ENCODE peak calls at places on chromosomes 11 and 22, in eight cellular contexts. One of them, this sample, is unnamed.

GRCh38 chr11:103875855-103876510 is 160.5 kb upstream of the DDI1 start:
- DNase-seq in CD8-positive, alpha-beta memory T cell: no peak
- DNase-seq in stomach: no peak
- DNase-seq in upper lobe of right lung: no peak
- DNase-seq in CD4-positive, alpha-beta memory T cell: no peak
- DNase-seq in uterus: no peak
- DNase-seq in cardiac muscle cell: no peak
- DNase-seq in heart left ventricle: no peak
- DNase-seq in this sample: no peak

GRCh38 chr11:104968365-104968855 is at the start of gene CASP4:
- DNase-seq in uterus: peak; percentile 30
- DNase-seq in cardiac muscle cell: no peak
- DNase-seq in CD8-positive, alpha-beta memory T cell: peak; percentile 55
- DNase-seq in upper lobe of right lung: no peak
- DNase-seq in CD4-positive, alpha-beta memory T cell: no peak
- DNase-seq in heart left ventricle: no peak
- DNase-seq in stomach: no peak
- DNase-seq in this sample: no peak

GRCh38 chr11:13030857-13031256 is 21.7 kb downstream of the RASSF10 start:
- DNase-seq in heart left ventricle: peak; percentile 66
- DNase-seq in CD4-positive, alpha-beta memory T cell: no peak
- DNase-seq in cardiac muscle cell: peak; percentile 36
- DNase-seq in stomach: peak; percentile 95
- DNase-seq in CD8-positive, alpha-beta memory T cell: no peak
- DNase-seq in uterus: peak; percentile 32
- DNase-seq in upper lobe of right lung: peak; percentile 73
- DNase-seq in this sample: no peak

GRCh38 chr11:9573775-9574555 is 495 bp downstream of the WEE1 start:
- DNase-seq in cardiac muscle cell: peak; percentile 55
- DNase-seq in stomach: peak; percentile 31
- DNase-seq in uterus: no peak
- DNase-seq in CD4-positive, alpha-beta memory T cell: peak; percentile 53
- DNase-seq in heart left ventricle: peak; percentile 35
- DNase-seq in upper lobe of right lung: peak; percentile 76
- DNase-seq in CD8-positive, alpha-beta memory T cell: no peak
- DNase-seq in this sample: no peak

GRCh38 chr11:111585371-111585770 is 16.9 kb upstream of the SIK2 start:
- DNase-seq in CD4-positive, alpha-beta memory T cell: no peak
- DNase-seq in uterus: no peak
- DNase-seq in heart left ventricle: no peak
- DNase-seq in stomach: no peak
- DNase-seq in cardiac muscle cell: no peak
- DNase-seq in CD8-positive, alpha-beta memory T cell: no peak
- DNase-seq in upper lobe of right lung: no peak
- DNase-seq in this sample: no peak

GRCh38 chr11:61602775-61603569 is 22.1 kb upstream of the SYT7 start:
- DNase-seq in CD8-positive, alpha-beta memory T cell: no peak
- DNase-seq in CD4-positive, alpha-beta memory T cell: no peak
- DNase-seq in uterus: peak; percentile 90
- DNase-seq in stomach: peak; percentile 50
- DNase-seq in heart left ventricle: peak; percentile 86
- DNase-seq in upper lobe of right lung: peak; percentile 71
- DNase-seq in cardiac muscle cell: no peak
- DNase-seq in this sample: no peak

GRCh38 chr11:46640034-46640788 is 22.9 kb downstream of the ATG13 start:
- DNase-seq in upper lobe of right lung: no peak
- DNase-seq in cardiac muscle cell: no peak
- DNase-seq in stomach: no peak
- DNase-seq in heart left ventricle: no peak
- DNase-seq in CD4-positive, alpha-beta memory T cell: no peak
- DNase-seq in CD8-positive, alpha-beta memory T cell: no peak
- DNase-seq in uterus: no peak
- DNase-seq in this sample: no peak

GRCh38 chr22:46045459-46046298 is 68.7 kb upstream of the WNT7B start:
- DNase-seq in cardiac muscle cell: no peak
- DNase-seq in upper lobe of right lung: peak; percentile 70
- DNase-seq in CD4-positive, alpha-beta memory T cell: no peak
- DNase-seq in heart left ventricle: peak; percentile 70
- DNase-seq in stomach: peak; percentile 58
- DNase-seq in CD8-positive, alpha-beta memory T cell: no peak
- DNase-seq in uterus: peak; percentile 39
- DNase-seq in this sample: no peak

GRCh38 chr11:83715927-83716525 is 429.9 kb upstream of the CCDC90B start:
- DNase-seq in CD8-positive, alpha-beta memory T cell: no peak
- DNase-seq in stomach: no peak
- DNase-seq in uterus: no peak
- DNase-seq in heart left ventricle: no peak
- DNase-seq in CD4-positive, alpha-beta memory T cell: no peak
- DNase-seq in upper lobe of right lung: no peak
- DNase-seq in cardiac muscle cell: no peak
- DNase-seq in this sample: no peak

GRCh38 chr11:134576286-134576685 is 164.2 kb upstream of the B3GAT1 start:
- DNase-seq in upper lobe of right lung: no peak
- DNase-seq in CD4-positive, alpha-beta memory T cell: no peak
- DNase-seq in cardiac muscle cell: no peak
- DNase-seq in stomach: no peak
- DNase-seq in heart left ventricle: no peak
- DNase-seq in CD8-positive, alpha-beta memory T cell: no peak
- DNase-seq in uterus: no peak
- DNase-seq in this sample: no peak

GRCh38 chr11:71391352-71391751 is 56.8 kb downstream of the DHCR7 start:
- DNase-seq in CD4-positive, alpha-beta memory T cell: no peak
- DNase-seq in uterus: no peak
- DNase-seq in CD8-positive, alpha-beta memory T cell: no peak
- DNase-seq in cardiac muscle cell: no peak
- DNase-seq in stomach: no peak
- DNase-seq in heart left ventricle: no peak
- DNase-seq in upper lobe of right lung: no peak
- DNase-seq in this sample: no peak

GRCh38 chr11:76321340-76321739 is 59.6 kb downstream of the THAP12 start:
- DNase-seq in heart left ventricle: no peak
- DNase-seq in CD4-positive, alpha-beta memory T cell: no peak
- DNase-seq in uterus: no peak
- DNase-seq in CD8-positive, alpha-beta memory T cell: no peak
- DNase-seq in cardiac muscle cell: no peak
- DNase-seq in upper lobe of right lung: no peak
- DNase-seq in stomach: no peak
- DNase-seq in this sample: no peak

GRCh38 chr11:120894207-120894989 is 129.5 kb upstream of the TBCEL start:
- DNase-seq in stomach: no peak
- DNase-seq in uterus: no peak
- DNase-seq in upper lobe of right lung: no peak
- DNase-seq in heart left ventricle: no peak
- DNase-seq in CD8-positive, alpha-beta memory T cell: no peak
- DNase-seq in CD4-positive, alpha-beta memory T cell: no peak
- DNase-seq in cardiac muscle cell: no peak
- DNase-seq in this sample: no peak

GRCh38 chr22:23036684-23037428 is 33.5 kb upstream of the GNAZ start:
- DNase-seq in heart left ventricle: no peak
- DNase-seq in uterus: no peak
- DNase-seq in CD8-positive, alpha-beta memory T cell: no peak
- DNase-seq in cardiac muscle cell: no peak
- DNase-seq in CD4-positive, alpha-beta memory T cell: no peak
- DNase-seq in stomach: no peak
- DNase-seq in upper lobe of right lung: no peak
- DNase-seq in this sample: no peak

GRCh38 chr11:13117344-13117743 is 108.2 kb downstream of the RASSF10 start:
- DNase-seq in upper lobe of right lung: no peak
- DNase-seq in uterus: no peak
- DNase-seq in CD4-positive, alpha-beta memory T cell: no peak
- DNase-seq in cardiac muscle cell: no peak
- DNase-seq in CD8-positive, alpha-beta memory T cell: no peak
- DNase-seq in stomach: no peak
- DNase-seq in heart left ventricle: no peak
- DNase-seq in this sample: no peak

GRCh38 chr11:121898913-121899312 is 217.1 kb downstream of the BLID start:
- DNase-seq in CD4-positive, alpha-beta memory T cell: no peak
- DNase-seq in upper lobe of right lung: no peak
- DNase-seq in stomach: no peak
- DNase-seq in uterus: no peak
- DNase-seq in heart left ventricle: no peak
- DNase-seq in cardiac muscle cell: no peak
- DNase-seq in CD8-positive, alpha-beta memory T cell: no peak
- DNase-seq in this sample: no peak

GRCh38 chr22:47535681-47536080 is 773.2 kb downstream of the TBC1D22A start:
- DNase-seq in stomach: no peak
- DNase-seq in upper lobe of right lung: no peak
- DNase-seq in CD4-positive, alpha-beta memory T cell: no peak
- DNase-seq in uterus: no peak
- DNase-seq in cardiac muscle cell: no peak
- DNase-seq in heart left ventricle: no peak
- DNase-seq in CD8-positive, alpha-beta memory T cell: no peak
- DNase-seq in this sample: no peak
- H3K9me3 ChIP-seq in stomach: no peaks in the 10 kb centered on the region
- H3K9me3 ChIP-seq in upper lobe of right lung: no peaks in the 10 kb centered on the region
- H3K9me3 ChIP-seq in CD4-positive, alpha-beta memory T cell: no peaks in the 10 kb centered on the region
- H3K9me3 ChIP-seq in uterus: no peaks in the 10 kb centered on the region
- H3K9me3 ChIP-seq in cardiac muscle cell: no peaks in the 10 kb centered on the region
- H3K9me3 ChIP-seq in heart left ventricle: no peaks in the 10 kb centered on the region
- H3K9me3 ChIP-seq in CD8-positive, alpha-beta memory T cell: no peaks in the 10 kb centered on the region
- H3K9me3 ChIP-seq in this sample: no peaks in the 10 kb centered on the region

DNA sequence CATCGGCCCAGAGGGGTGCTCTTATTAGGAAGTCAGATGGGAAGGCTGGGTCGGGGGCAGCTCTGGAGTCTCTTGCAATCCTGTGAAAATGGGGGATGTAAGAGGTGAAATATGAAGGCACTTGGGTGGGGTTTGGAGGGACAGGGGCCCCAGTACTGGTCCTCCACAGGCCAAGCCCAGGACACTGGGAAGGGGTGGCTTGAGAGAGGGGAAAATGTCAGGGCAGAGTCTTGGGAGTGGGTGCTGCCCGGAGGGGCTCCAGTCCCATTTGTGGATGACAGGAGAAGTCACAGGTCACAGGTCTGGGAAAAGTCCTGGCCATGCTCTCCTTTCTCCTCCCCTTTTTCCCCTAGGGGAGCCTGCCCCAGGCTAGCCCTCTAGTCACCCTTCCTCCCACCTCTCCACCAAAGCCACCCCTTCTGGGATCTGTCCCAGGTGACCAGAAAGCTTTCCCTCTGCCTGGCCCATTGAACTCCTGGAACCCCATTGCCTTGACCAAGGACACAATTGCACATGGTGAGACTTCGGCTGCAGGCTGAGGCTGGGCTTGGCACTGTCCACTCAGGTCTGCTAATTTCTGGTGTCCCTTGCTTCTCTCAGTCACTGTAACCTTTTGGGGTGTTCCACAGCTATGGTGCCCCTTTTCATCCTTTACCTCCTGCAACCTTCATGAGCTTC is 1465.0 kb downstream of the TBC1D22A start:
- DNase-seq in upper lobe of right lung: no peak
- DNase-seq in uterus: no peak
- DNase-seq in CD4-positive, alpha-beta memory T cell: no peak
- DNase-seq in stomach: no peak
- DNase-seq in heart left ventricle: no peak
- DNase-seq in cardiac muscle cell: no peak
- DNase-seq in CD8-positive, alpha-beta memory T cell: no peak
- DNase-seq in this sample: no peak
- H3K9me3 ChIP-seq in upper lobe of right lung: peaks cover 4% of the 10 kb centered on the region
- H3K9me3 ChIP-seq in uterus: peaks cover 5% of the 10 kb centered on the region
- H3K9me3 ChIP-seq in CD4-positive, alpha-beta memory T cell: no peaks in the 10 kb centered on the region
- H3K9me3 ChIP-seq in stomach: peaks cover 20% of the 10 kb centered on the region
- H3K9me3 ChIP-seq in heart left ventricle: peaks cover 8% of the 10 kb centered on the region
- H3K9me3 ChIP-seq in cardiac muscle cell: no peaks in the 10 kb centered on the region
- H3K9me3 ChIP-seq in CD8-positive, alpha-beta memory T cell: no peaks in the 10 kb centered on the region
- H3K9me3 ChIP-seq in this sample: no peaks in the 10 kb centered on the region

DNA sequence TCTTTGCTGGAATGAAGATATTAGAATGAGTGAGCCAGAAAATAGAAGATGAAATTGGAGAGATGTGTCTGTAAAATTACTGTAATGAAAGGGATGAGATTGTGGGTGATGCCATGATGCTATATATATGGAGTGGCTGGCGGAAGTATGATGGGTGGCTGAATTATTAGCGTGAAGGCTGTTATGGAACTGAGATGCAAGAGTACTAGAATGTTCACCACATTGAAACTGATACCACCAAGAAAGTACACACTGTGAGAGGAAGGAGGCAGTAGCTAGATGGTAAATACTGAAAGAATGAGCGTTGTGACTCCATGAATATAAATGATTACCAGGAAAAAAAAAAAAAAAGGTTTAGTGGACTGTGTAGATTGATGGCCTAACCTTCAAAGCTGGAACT is 411.9 kb downstream of the CNTN5 start:
- DNase-seq in uterus: no peak
- DNase-seq in heart left ventricle: no peak
- DNase-seq in cardiac muscle cell: no peak
- DNase-seq in stomach: no peak
- DNase-seq in CD8-positive, alpha-beta memory T cell: no peak
- DNase-seq in CD4-positive, alpha-beta memory T cell: no peak
- DNase-seq in upper lobe of right lung: no peak
- DNase-seq in this sample: no peak
- H3K9me3 ChIP-seq in uterus: no peaks in the 10 kb centered on the region
- H3K9me3 ChIP-seq in heart left ventricle: no peaks in the 10 kb centered on the region
- H3K9me3 ChIP-seq in cardiac muscle cell: no peaks in the 10 kb centered on the region
- H3K9me3 ChIP-seq in stomach: no peaks in the 10 kb centered on the region
- H3K9me3 ChIP-seq in CD8-positive, alpha-beta memory T cell: no peaks in the 10 kb centered on the region
- H3K9me3 ChIP-seq in CD4-positive, alpha-beta memory T cell: no peaks in the 10 kb centered on the region
- H3K9me3 ChIP-seq in upper lobe of right lung: no peaks in the 10 kb centered on the region
- H3K9me3 ChIP-seq in this sample: no peaks in the 10 kb centered on the region

GRCh38 chr11:87258171-87258833 is 220.6 kb downstream of the TMEM135 start:
- DNase-seq in stomach: no peak
- DNase-seq in CD4-positive, alpha-beta memory T cell: no peak
- DNase-seq in CD8-positive, alpha-beta memory T cell: no peak
- DNase-seq in uterus: no peak
- DNase-seq in upper lobe of right lung: no peak
- DNase-seq in heart left ventricle: no peak
- DNase-seq in cardiac muscle cell: no peak
- DNase-seq in this sample: no peak
- H3K9me3 ChIP-seq in stomach: no peaks in the 10 kb centered on the region
- H3K9me3 ChIP-seq in CD4-positive, alpha-beta memory T cell: no peaks in the 10 kb centered on the region
- H3K9me3 ChIP-seq in CD8-positive, alpha-beta memory T cell: no peaks in the 10 kb centered on the region
- H3K9me3 ChIP-seq in uterus: no peaks in the 10 kb centered on the region
- H3K9me3 ChIP-seq in upper lobe of right lung: no peaks in the 10 kb centered on the region
- H3K9me3 ChIP-seq in heart left ventricle: no peaks in the 10 kb centered on the region
- H3K9me3 ChIP-seq in cardiac muscle cell: no peaks in the 10 kb centered on the region
- H3K9me3 ChIP-seq in this sample: no peaks in the 10 kb centered on the region

DNA sequence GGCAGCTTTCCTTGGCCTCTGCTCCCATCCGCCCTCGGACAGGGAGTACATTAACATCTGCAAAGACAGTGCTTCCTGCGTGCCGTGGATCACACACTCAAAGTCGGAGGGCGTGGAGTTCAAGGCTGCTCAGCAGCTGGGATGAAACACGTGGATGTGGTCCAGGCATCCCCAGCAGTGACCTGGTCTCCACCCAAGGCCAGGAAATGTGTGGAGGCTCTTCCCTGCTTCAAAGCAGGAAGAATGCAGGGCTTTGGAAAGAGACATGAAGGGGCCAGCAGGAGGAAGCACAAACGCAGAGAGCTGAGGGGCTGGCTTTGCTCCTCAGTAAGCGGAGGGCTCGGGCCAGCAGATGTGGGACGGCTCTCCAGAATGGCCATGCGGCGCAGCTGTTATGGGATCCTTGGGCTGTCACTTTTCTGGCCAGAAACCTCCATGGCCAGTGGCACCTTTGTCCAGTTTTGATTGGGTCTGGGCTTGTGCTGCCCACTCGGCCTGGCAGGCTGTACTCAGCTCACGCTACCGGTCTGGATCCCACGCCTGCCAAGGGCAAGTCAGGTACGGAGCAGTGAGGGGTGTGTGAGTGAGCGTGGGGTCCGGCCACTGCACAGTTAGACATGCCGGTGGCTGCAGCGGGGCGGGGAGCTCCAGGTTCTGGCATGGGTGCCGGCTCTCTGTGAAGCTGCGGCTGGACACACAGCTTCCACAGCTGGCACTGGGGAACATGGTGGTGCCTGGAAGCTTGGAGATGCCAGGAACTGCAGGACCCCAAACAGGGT is 438.0 kb downstream of the TBC1D22A start:
- DNase-seq in CD8-positive, alpha-beta memory T cell: no peak
- DNase-seq in heart left ventricle: no peak
- DNase-seq in stomach: peak; percentile 25
- DNase-seq in uterus: no peak
- DNase-seq in cardiac muscle cell: no peak
- DNase-seq in CD4-positive, alpha-beta memory T cell: no peak
- DNase-seq in upper lobe of right lung: peak; percentile 58
- DNase-seq in this sample: no peak
- H3K9me3 ChIP-seq in CD8-positive, alpha-beta memory T cell: no peaks in the 10 kb centered on the region
- H3K9me3 ChIP-seq in heart left ventricle: no peaks in the 10 kb centered on the region
- H3K9me3 ChIP-seq in stomach: no peaks in the 10 kb centered on the region
- H3K9me3 ChIP-seq in uterus: no peaks in the 10 kb centered on the region
- H3K9me3 ChIP-seq in cardiac muscle cell: no peaks in the 10 kb centered on the region
- H3K9me3 ChIP-seq in CD4-positive, alpha-beta memory T cell: no peaks in the 10 kb centered on the region
- H3K9me3 ChIP-seq in upper lobe of right lung: no peaks in the 10 kb centered on the region
- H3K9me3 ChIP-seq in this sample: no peaks in the 10 kb centered on the region

This sample was measured in HAP-1.